ENCODE peak calls at places on chromosome 4, in six cellular contexts. One of them, this sample, is unnamed.

GRCh38 chr4:21181716-21182115 is 481.5 kb downstream of the PACRGL start:
- DNase-seq in K562: no peak
- DNase-seq in GM12878: no peak
- DNase-seq in A549: no peak
- DNase-seq in ovary: no peak
- DNase-seq in H1: no peak
- DNase-seq in this sample: no peak

GRCh38 chr4:55866973-55867574 is 13.6 kb downstream of the EXOC1 start:
- DNase-seq in GM12878: peak
- DNase-seq in K562: peak
- DNase-seq in H1: no peak
- DNase-seq in A549: peak
- DNase-seq in ovary: no peak
- DNase-seq in this sample: no peak

GRCh38 chr4:177554966-177555574 is 112.8 kb upstream of the AGA start:
- DNase-seq in ovary: no peak
- DNase-seq in K562: peak
- DNase-seq in A549: peak
- DNase-seq in GM12878: no peak
- DNase-seq in H1: peak
- DNase-seq in this sample: no peak

GRCh38 chr4:100489316-100489715 is 28.5 kb downstream of the EMCN start:
- DNase-seq in A549: no peak
- DNase-seq in K562: no peak
- DNase-seq in GM12878: no peak
- DNase-seq in H1: no peak
- DNase-seq in ovary: no peak
- DNase-seq in this sample: no peak

GRCh38 chr4:166941629-166942028 is 292.7 kb downstream of the SPOCK3 start:
- DNase-seq in ovary: no peak
- DNase-seq in A549: peak
- DNase-seq in K562: no peak
- DNase-seq in H1: no peak
- DNase-seq in GM12878: peak
- DNase-seq in this sample: no peak

GRCh38 chr4:40149960-40150385 is 46.9 kb upstream of the RHOH start:
- DNase-seq in K562: peak
- DNase-seq in H1: peak
- DNase-seq in ovary: no peak
- DNase-seq in A549: peak
- DNase-seq in GM12878: peak
- DNase-seq in this sample: no peak

GRCh38 chr4:72809208-72809607 is 240.2 kb upstream of the ADAMTS3 start:
- DNase-seq in K562: no peak
- DNase-seq in GM12878: no peak
- DNase-seq in H1: no peak
- DNase-seq in ovary: no peak
- DNase-seq in A549: no peak
- DNase-seq in this sample: no peak

GRCh38 chr4:54635329-54635728 is 22.4 kb upstream of the KIT start:
- DNase-seq in GM12878: no peak
- DNase-seq in K562: no peak
- DNase-seq in H1: no peak
- DNase-seq in ovary: no peak
- DNase-seq in A549: no peak
- DNase-seq in this sample: no peak

GRCh38 chr4:75752637-75753036 is 28.3 kb downstream of the USO1 start:
- DNase-seq in A549: no peak
- DNase-seq in H1: no peak
- DNase-seq in GM12878: no peak
- DNase-seq in K562: no peak
- DNase-seq in ovary: no peak
- DNase-seq in this sample: no peak

GRCh38 chr4:177256950-177257349 is 52.7 kb upstream of the NEIL3 start:
- DNase-seq in ovary: no peak
- DNase-seq in A549: no peak
- DNase-seq in H1: no peak
- DNase-seq in K562: no peak
- DNase-seq in GM12878: no peak
- DNase-seq in this sample: no peak

GRCh38 chr4:1354136-1354982 is 7.4 kb downstream of the UVSSA start:
- DNase-seq in K562: no peak
- DNase-seq in A549: no peak
- DNase-seq in H1: no peak
- DNase-seq in GM12878: no peak
- DNase-seq in ovary: no peak
- DNase-seq in this sample: no peak

GRCh38 chr4:105709081-105709450 is 482 bp downstream of the GSTCD start:
- DNase-seq in K562: no peak
- DNase-seq in GM12878: no peak
- DNase-seq in A549: no peak
- DNase-seq in ovary: no peak
- DNase-seq in H1: no peak
- DNase-seq in this sample: no peak

GRCh38 chr4:83010522-83011318 is at the start of gene LIN54:
- DNase-seq in A549: peak
- DNase-seq in K562: peak
- DNase-seq in ovary: peak
- DNase-seq in H1: peak
- DNase-seq in GM12878: no peak
- DNase-seq in this sample: peak

GRCh38 chr4:175054980-175055379 is 136.8 kb downstream of the ADAM29 start:
- DNase-seq in H1: peak
- DNase-seq in ovary: no peak
- DNase-seq in A549: no peak
- DNase-seq in GM12878: no peak
- DNase-seq in K562: no peak
- DNase-seq in this sample: no peak

GRCh38 chr4:101224358-101225218 is 122.7 kb downstream of the PPP3CA start:
- DNase-seq in GM12878: no peak
- DNase-seq in A549: no peak
- DNase-seq in ovary: no peak
- DNase-seq in K562: no peak
- DNase-seq in H1: no peak
- DNase-seq in this sample: no peak

GRCh38 chr4:109912706-109913621 is at the start of gene EGF:
- DNase-seq in A549: peak
- DNase-seq in H1: no peak
- DNase-seq in GM12878: no peak
- DNase-seq in ovary: no peak
- DNase-seq in K562: peak
- DNase-seq in this sample: no peak

GRCh38 chr4:2356123-2357069 is 62.0 kb downstream of the ZFYVE28 start:
- DNase-seq in H1: no peak
- DNase-seq in ovary: no peak
- DNase-seq in A549: no peak
- DNase-seq in GM12878: no peak
- DNase-seq in K562: no peak
- DNase-seq in this sample: peak

GRCh38 chr4:86970447-86971354 is 35.9 kb downstream of the AFF1 start:
- DNase-seq in K562: no peak
- DNase-seq in A549: no peak
- DNase-seq in H1: no peak
- DNase-seq in ovary: no peak
- DNase-seq in GM12878: no peak
- DNase-seq in this sample: no peak

GRCh38 chr4:49044270-49044669 is 58.2 kb downstream of the CWH43 start:
- DNase-seq in H1: no peak
- DNase-seq in ovary: no peak
- DNase-seq in K562: no peak
- DNase-seq in A549: no peak
- DNase-seq in GM12878: no peak
- DNase-seq in this sample: no peak

GRCh38 chr4:3385719-3386440 is 55.9 kb upstream of the HGFAC start:
- DNase-seq in H1: no peak
- DNase-seq in GM12878: no peak
- DNase-seq in A549: no peak
- DNase-seq in ovary: no peak
- DNase-seq in K562: no peak
- DNase-seq in this sample: peak

GRCh38 chr4:79163981-79164490 is 161.8 kb downstream of the NAA11 start:
- DNase-seq in A549: no peak
- DNase-seq in K562: no peak
- DNase-seq in H1: no peak
- DNase-seq in ovary: no peak
- DNase-seq in GM12878: no peak
- DNase-seq in this sample: no peak

GRCh38 chr4:17155486-17155885 is 257.0 kb upstream of the LDB2 start:
- DNase-seq in H1: no peak
- DNase-seq in GM12878: no peak
- DNase-seq in ovary: no peak
- DNase-seq in K562: no peak
- DNase-seq in A549: no peak
- DNase-seq in this sample: no peak

GRCh38 chr4:101039367-101039766 is 308.0 kb downstream of the PPP3CA start:
- DNase-seq in ovary: no peak
- DNase-seq in H1: no peak
- DNase-seq in K562: no peak
- DNase-seq in GM12878: no peak
- DNase-seq in A549: no peak
- DNase-seq in this sample: no peak

GRCh38 chr4:84237008-84237407 is 262.1 kb downstream of the NKX6-1 start:
- DNase-seq in GM12878: no peak
- DNase-seq in A549: no peak
- DNase-seq in H1: no peak
- DNase-seq in K562: no peak
- DNase-seq in ovary: no peak
- DNase-seq in this sample: no peak

GRCh38 chr4:185681604-185682003 is 130.4 kb downstream of the SORBS2 start:
- DNase-seq in GM12878: no peak
- DNase-seq in K562: no peak
- DNase-seq in A549: no peak
- DNase-seq in ovary: no peak
- DNase-seq in H1: no peak
- DNase-seq in this sample: no peak

GRCh38 chr4:163527172-163527571 is 32.7 kb downstream of the TMA16 start:
- DNase-seq in A549: no peak
- DNase-seq in H1: no peak
- DNase-seq in K562: no peak
- DNase-seq in GM12878: no peak
- DNase-seq in ovary: no peak
- DNase-seq in this sample: no peak

GRCh38 chr4:142372570-142373300 is 473.4 kb downstream of the INPP4B start:
- DNase-seq in A549: no peak
- DNase-seq in GM12878: no peak
- DNase-seq in H1: no peak
- DNase-seq in ovary: no peak
- DNase-seq in K562: no peak
- DNase-seq in this sample: no peak

GRCh38 chr4:142406917-142407501 is 439.1 kb downstream of the INPP4B start:
- DNase-seq in A549: no peak
- DNase-seq in K562: no peak
- DNase-seq in GM12878: no peak
- DNase-seq in H1: no peak
- DNase-seq in ovary: no peak
- DNase-seq in this sample: no peak

GRCh38 chr4:147078362-147078761 is 132.7 kb upstream of the TTC29 start:
- DNase-seq in GM12878: no peak
- DNase-seq in ovary: no peak
- DNase-seq in A549: no peak
- DNase-seq in H1: no peak
- DNase-seq in K562: no peak
- DNase-seq in this sample: no peak

DNA sequence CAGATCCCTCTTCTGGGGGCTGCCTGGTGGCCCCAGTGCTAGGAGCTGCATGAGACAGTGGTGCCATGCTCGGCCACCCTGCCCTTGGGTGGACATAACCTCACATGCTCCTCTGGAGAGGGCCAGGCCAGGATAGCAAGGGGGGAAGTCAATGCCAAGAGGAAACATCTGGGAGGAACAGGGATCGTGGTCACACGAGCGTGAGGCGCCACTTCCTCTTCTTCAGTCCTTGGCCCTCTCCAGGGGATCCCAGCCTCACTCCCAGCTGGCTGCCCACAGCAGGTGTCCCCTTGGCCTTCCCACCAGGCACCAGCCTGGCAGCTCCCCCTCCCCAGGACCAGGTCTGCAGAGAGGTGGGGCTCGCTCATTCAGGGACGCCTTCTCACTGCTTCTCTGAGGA is 28.6 kb downstream of the TBC1D14 start:
- DNase-seq in A549: no peak
- DNase-seq in H1: no peak
- DNase-seq in ovary: no peak
- DNase-seq in GM12878: no peak
- DNase-seq in K562: no peak
- DNase-seq in this sample: peak
- H3K27ac ChIP-seq in A549: no peak
- H3K27ac ChIP-seq in H1: no peak
- H3K27ac ChIP-seq in ovary: no peak
- H3K27ac ChIP-seq in GM12878: no peak
- H3K27ac ChIP-seq in K562: no peak
- H3K27ac ChIP-seq in this sample: peak

DNA sequence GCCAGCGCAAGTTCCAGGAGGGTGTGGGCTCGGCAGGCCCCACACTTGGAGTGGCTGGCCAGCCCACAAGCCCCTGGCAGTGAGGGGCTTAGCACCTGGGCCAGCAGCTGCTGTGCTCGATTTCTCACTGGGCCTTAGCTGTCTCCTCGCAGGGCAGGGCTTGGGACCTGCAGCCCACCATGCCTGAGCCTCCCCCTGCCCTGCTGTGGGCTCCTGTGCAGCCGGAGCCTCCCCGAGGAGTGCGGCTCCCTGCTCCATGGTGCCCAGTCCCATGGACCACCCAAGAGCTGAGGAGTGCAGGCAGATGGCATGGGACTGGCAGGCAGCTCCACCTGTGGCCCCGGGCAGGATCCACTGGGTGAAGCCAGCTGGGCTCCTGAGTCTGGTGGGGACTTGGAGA is 139.2 kb upstream of the CXCL13 start:
- DNase-seq in GM12878: no peak
- DNase-seq in H1: no peak
- DNase-seq in ovary: no peak
- DNase-seq in K562: no peak
- DNase-seq in A549: no peak
- DNase-seq in this sample: no peak
- TF ChIP-seq EP300 in GM12878: no peak
- TF ChIP-seq EP300 in H1: no peak
- TF ChIP-seq EP300 in ovary: no peak
- TF ChIP-seq EP300 in K562: no peak
- TF ChIP-seq EP300 in A549: no peak
- TF ChIP-seq EP300 in this sample: no peak

GRCh38 chr4:39029752-39030694 is 2.2 kb downstream of the TMEM156 start:
- DNase-seq in GM12878: peak
- DNase-seq in A549: peak
- DNase-seq in H1: no peak
- DNase-seq in ovary: no peak
- DNase-seq in K562: no peak
- DNase-seq in this sample: no peak
- TF ChIP-seq CTCF in GM12878: peak
- TF ChIP-seq CTCF in A549: no peak
- TF ChIP-seq CTCF in H1: no peak
- TF ChIP-seq CTCF in ovary: no peak
- TF ChIP-seq CTCF in K562: peak
- TF ChIP-seq CTCF in this sample: no peak

GRCh38 chr4:181162266-181163063 is 1080.7 kb upstream of the TENM3 start:
- DNase-seq in K562: no peak
- DNase-seq in GM12878: no peak
- DNase-seq in A549: no peak
- DNase-seq in ovary: no peak
- DNase-seq in H1: no peak
- DNase-seq in this sample: no peak

GRCh38 chr4:181166742-181167399 is 1076.3 kb upstream of the TENM3 start:
- DNase-seq in A549: no peak
- DNase-seq in K562: no peak
- DNase-seq in GM12878: no peak
- DNase-seq in ovary: no peak
- DNase-seq in H1: no peak
- DNase-seq in this sample: no peak

GRCh38 chr4:181168406-181168805 is 1074.8 kb upstream of the TENM3 start:
- DNase-seq in ovary: no peak
- DNase-seq in GM12878: no peak
- DNase-seq in K562: no peak
- DNase-seq in A549: no peak
- DNase-seq in H1: no peak
- DNase-seq in this sample: no peak
- H3K27ac ChIP-seq in ovary: no peak
- H3K27ac ChIP-seq in GM12878: no peak
- H3K27ac ChIP-seq in K562: no peak
- H3K27ac ChIP-seq in A549: no peak
- H3K27ac ChIP-seq in H1: no peak
- H3K27ac ChIP-seq in this sample: no peak